ENCODE peak calls at places on chromosomes 16 and 17, in six cellular contexts. B is upper lobe of left lung, U is GM12878, W is HepG2, F is K562, S is A549. Q is an unnamed sample. For H3K4me1, the result is how much of the 10 kb centered on the place peaks cover.

GRCh38 chr17:46031440-46031839 is 32.4 kb downstream of the STH start:
- ATAC-seq in B (no peak), U (no peak), W (peak), F (no peak), S (no peak), Q (no peak)

GRCh38 chr17:76710863-76711611 is at the start of gene MXRA7:
- ATAC-seq in B (peak), U (peak), W (peak), F (peak), S (peak), Q (peak)

GRCh38 chr16:14378684-14379467 is 251.2 kb downstream of the PARN start:
- ATAC-seq in B (peak), U (peak), W (peak), F (peak), S (peak), Q (no peak)

GRCh38 chr16:50842589-50842988 is 100.7 kb downstream of the CYLD start:
- ATAC-seq in B (no peak), U (peak), W (peak), F (no peak), S (no peak), Q (no peak)

GRCh38 chr16:27579086-27579980 is 29.4 kb downstream of the KATNIP start:
- ATAC-seq in B (no peak), U (no peak), W (peak), F (no peak), S (peak), Q (peak)

GRCh38 chr17:35856603-35857002 is 12.1 kb downstream of the HEATR9 start:
- ATAC-seq in B (no peak), U (no peak), W (no peak), F (no peak), S (no peak), Q (no peak)

GRCh38 chr16:23365602-23366240 is 63.6 kb downstream of the SCNN1B start:
- ATAC-seq in B (no peak), U (peak), W (peak), F (no peak), S (no peak), Q (no peak)

GRCh38 chr17:81323411-81323868 is 28.3 kb upstream of the SLC38A10 start:
- ATAC-seq in B (no peak), U (no peak), W (no peak), F (no peak), S (no peak), Q (no peak)

GRCh38 chr17:31509805-31510177 is 118.3 kb downstream of the RAB11FIP4 start:
- ATAC-seq in B (no peak), U (no peak), W (no peak), F (no peak), S (no peak), Q (no peak)

GRCh38 chr16:4988647-4989046 is 30.5 kb downstream of the SEC14L5 start:
- ATAC-seq in B (no peak), U (no peak), W (no peak), F (no peak), S (no peak), Q (no peak)

GRCh38 chr16:85136705-85137322 is 24.5 kb upstream of the CIBAR2 start:
- ATAC-seq in B (peak), U (peak), W (peak), F (peak), S (peak), Q (peak)

GRCh38 chr17:31490991-31491793 is 99.7 kb downstream of the RAB11FIP4 start:
- ATAC-seq in B (no peak), U (peak), W (no peak), F (no peak), S (no peak), Q (no peak)

GRCh38 chr17:15436399-15437369 is 30.7 kb downstream of the CDRT4 start:
- ATAC-seq in B (no peak), U (no peak), W (no peak), F (peak), S (no peak), Q (peak)

GRCh38 chr17:19433727-19434340 is 22.8 kb downstream of the RNF112 start:
- ATAC-seq in B (no peak), U (no peak), W (no peak), F (no peak), S (no peak), Q (no peak)
- TF ChIP-seq CTCF in B (no peak), U (peak), W (peak), F (no peak), S (no peak), Q (no peak)

DNA sequence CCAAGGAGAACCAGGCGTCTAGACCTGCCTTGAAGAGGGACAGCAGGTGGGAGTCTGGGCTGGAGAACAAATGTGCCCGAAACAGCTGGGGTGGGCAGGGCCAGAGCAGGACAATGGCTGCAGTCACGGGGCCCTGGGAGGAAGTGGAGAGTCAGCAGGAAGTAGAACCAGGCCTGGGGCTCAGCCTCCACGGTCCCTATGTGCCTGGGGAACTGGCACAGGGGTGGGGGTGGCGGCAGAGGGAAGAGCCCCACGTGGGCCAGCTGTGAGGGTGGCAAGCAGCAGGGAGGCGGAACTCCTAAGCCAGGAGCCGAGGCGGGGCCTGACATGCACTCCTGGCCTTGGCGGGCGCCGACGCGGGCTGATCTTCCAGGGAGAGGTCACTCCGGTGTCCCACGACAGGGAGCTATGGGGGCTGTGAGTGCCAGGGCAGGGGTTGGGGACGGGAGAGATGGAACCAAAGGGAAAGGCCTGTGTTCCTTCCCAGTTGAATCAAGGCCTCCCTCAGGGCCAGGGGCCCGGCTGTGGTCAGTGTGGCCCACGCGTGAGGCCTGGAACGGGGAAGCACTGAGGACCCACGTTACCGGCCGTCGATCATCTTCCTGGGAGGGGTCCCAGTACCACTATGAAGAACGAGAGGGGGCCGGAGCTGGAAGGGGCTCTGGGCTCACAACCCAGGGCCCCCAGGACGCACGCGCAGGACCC is 42.7 kb downstream of the TIMM22 start:
- ATAC-seq in B (peak), U (no peak), W (no peak), F (no peak), S (no peak), Q (peak)
- H3K4me1 ChIP-seq in B (under half), U (under half), W (under half), F (under half), S (under half), Q (under half)

DNA sequence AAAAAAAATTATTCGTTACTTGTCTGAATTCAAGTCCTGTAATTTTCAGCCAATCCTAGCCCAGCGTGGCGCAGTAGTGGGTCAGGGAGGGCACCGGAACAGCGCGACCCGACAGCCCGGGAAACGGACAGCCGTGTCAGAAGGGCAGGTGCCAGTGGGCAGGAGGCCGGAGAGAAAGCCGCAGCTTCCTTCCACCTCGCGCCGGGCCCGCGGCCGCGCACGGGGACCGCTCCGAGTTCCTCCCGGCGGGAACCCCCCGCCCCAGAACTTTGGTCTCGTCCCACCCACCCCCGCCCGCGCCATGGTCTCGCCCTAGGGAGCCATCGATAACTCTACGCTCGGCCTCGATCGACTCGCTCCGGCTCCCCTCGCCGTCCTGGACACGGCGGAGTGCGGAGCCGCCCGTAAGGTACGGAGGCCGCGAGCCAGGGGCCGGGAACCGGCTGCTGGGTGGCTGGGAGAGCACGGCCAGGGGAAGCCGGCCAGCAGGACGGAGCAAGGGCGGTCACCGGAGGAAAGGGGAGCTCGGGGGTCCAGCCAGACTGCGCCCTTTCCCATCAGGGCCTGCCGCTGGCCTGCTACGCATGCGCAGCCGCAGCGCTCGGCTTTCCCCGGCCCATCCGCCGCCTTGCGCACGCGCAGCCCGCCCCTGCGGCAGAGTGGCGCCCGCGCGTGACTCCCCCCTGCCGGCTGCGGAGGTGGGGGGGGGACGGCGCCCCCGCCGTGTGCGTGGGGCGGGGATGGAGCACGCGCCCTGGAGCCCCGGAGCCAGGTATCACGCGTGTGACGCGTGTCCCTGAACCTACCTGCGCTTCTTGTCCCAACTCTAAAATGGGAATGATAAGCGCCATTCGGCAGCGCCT is at the start of gene MLST8:
- ATAC-seq in B (peak), U (peak), W (peak), F (peak), S (peak), Q (peak)
- TF ChIP-seq EP300 in B (no peak), U (no peak), W (peak), F (no peak), S (no peak), Q (no peak)

DNA sequence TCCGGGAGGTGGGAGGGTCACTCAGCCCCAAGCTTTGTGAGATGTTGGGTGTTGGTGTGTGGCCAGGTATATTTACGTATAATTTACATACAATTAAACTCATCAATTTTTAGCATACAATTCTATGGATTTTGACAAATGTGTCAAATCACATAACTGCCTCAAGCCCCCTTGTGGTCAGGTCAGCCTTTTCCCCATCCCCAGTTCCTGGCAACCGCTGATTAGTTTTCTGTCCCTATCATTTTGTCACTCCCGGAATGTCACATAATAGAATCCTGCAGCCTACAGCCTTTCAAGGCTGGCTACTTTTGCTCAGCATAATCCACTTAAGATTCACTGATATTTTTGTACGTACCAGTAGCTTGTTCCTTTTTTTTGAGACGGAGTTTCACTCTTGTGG is 19.4 kb upstream of the RAI1 start:
- ATAC-seq in B (no peak), U (no peak), W (no peak), F (no peak), S (no peak), Q (no peak)
- TF ChIP-seq CTCF in B (no peak), U (no peak), W (no peak), F (peak), S (peak), Q (no peak)

GRCh38 chr16:48523415-48524204 is 86.4 kb downstream of the N4BP1 start:
- ATAC-seq in B (no peak), U (no peak), W (no peak), F (no peak), S (no peak), Q (no peak)
- H3K4me1 ChIP-seq in B (under half), U (under half), W (half or more), F (under half), S (under half), Q (under half)

GRCh38 chr17:67608691-67609090 is 109.0 kb upstream of the NOL11 start:
- ATAC-seq in B (no peak), U (peak), W (no peak), F (no peak), S (no peak), Q (no peak)

GRCh38 chr17:67602974-67603373 is 114.8 kb upstream of the NOL11 start:
- ATAC-seq in B (no peak), U (peak), W (peak), F (peak), S (peak), Q (no peak)

GRCh38 chr17:67605259-67605912 is 112.3 kb upstream of the NOL11 start:
- ATAC-seq in B (no peak), U (no peak), W (no peak), F (no peak), S (no peak), Q (peak)

GRCh38 chr17:67606896-67607604 is 110.7 kb upstream of the NOL11 start:
- ATAC-seq in B (no peak), U (no peak), W (peak), F (peak), S (peak), Q (no peak)

GRCh38 chr17:67606471-67606870 is 111.3 kb upstream of the NOL11 start:
- ATAC-seq in B (no peak), U (no peak), W (no peak), F (no peak), S (no peak), Q (no peak)
- TF ChIP-seq EP300 in B (no peak), U (no peak), W (no peak), F (no peak), S (no peak), Q (no peak)

GRCh38 chr17:54754560-54754959 is 146.1 kb upstream of the TOM1L1 start:
- ATAC-seq in B (no peak), U (peak), W (peak), F (peak), S (no peak), Q (no peak)
- TF ChIP-seq CTCF in B (no peak), U (peak), W (peak), F (peak), S (peak), Q (no peak)

GRCh38 chr17:74775409-74776043 is 619 bp downstream of the NAT9 start:
- ATAC-seq in B (no peak), U (no peak), W (no peak), F (no peak), S (no peak), Q (no peak)

GRCh38 chr17:74777884-74778490 is 1.8 kb upstream of the NAT9 start:
- ATAC-seq in B (no peak), U (no peak), W (no peak), F (no peak), S (no peak), Q (no peak)

GRCh38 chr17:74776044-74776962 is at the start of gene NAT9:
- ATAC-seq in B (peak), U (peak), W (peak), F (peak), S (peak), Q (peak)

GRCh38 chr17:74778960-74779359 is 2.8 kb upstream of the NAT9 start:
- ATAC-seq in B (no peak), U (no peak), W (no peak), F (no peak), S (no peak), Q (no peak)

DNA sequence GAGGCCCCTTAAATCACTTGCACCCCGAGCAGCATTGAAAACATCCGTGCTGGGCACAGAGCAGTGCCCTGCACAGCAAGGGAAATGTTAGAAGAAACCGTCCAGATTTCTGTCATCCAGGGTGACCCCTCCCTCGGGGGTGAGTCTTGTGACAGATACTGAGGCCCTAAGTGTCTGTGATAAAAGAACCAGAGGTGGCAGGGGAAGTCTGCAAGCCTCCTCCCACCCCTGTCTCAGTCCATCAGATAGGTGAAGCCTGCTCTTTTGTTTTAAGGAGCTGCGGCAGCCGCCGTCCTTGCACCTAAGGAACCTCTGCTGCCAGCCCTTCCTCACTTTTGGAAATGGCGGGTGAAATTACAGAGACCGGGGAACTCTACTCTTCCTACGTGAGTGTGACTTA is 845 bp upstream of the NAT9 start:
- ATAC-seq in B (no peak), U (peak), W (no peak), F (peak), S (no peak), Q (no peak)
- H3K4me1 ChIP-seq in B (half or more), U (under half), W (under half), F (under half), S (under half), Q (under half)

GRCh38 chr17:17416400-17417360 is 60.1 kb upstream of the MED9 start:
- ATAC-seq in B (peak), U (no peak), W (peak), F (peak), S (peak), Q (no peak)
- TF ChIP-seq EP300 in B (no peak), U (no peak), W (peak), F (no peak), S (no peak), Q (no peak)